ENCODE peak calls at places on chromosomes 4 and X, in seven cellular contexts. Q is suprapubic skin, J is heart left ventricle, X is PC-3, U is mammary epithelial cell, H is upper lobe of left lung, G is A549. N is an unnamed sample.
A peak's percentile ranks its signal among the peaks of the same experiment; 100 is the strongest.

GRCh38 chr4:75708218-75708691 is 16.1 kb upstream of the USO1 start:
- DNase-seq in H (no peak), Q (no peak), U (no peak), X (peak; percentile 7), J (no peak), G (no peak), N (no peak)

GRCh38 chrX:39941332-39941920 is 156.3 kb downstream of the BCOR start:
- DNase-seq in G (no peak), H (no peak), X (no peak), J (no peak), U (no peak), Q (no peak), N (no peak)

GRCh38 chrX:154748712-154749339 is 2.1 kb downstream of the GAB3 start:
- DNase-seq in X (peak; percentile 88), U (peak; percentile 45), J (peak; percentile 37), G (peak; percentile 56), Q (no peak), H (no peak), N (no peak)

GRCh38 chr4:55543858-55544257 is 2.9 kb downstream of the CLOCK start:
- DNase-seq in Q (no peak), H (no peak), X (peak; percentile 74), G (no peak), J (no peak), U (no peak), N (no peak)

GRCh38 chrX:77440310-77440709 is 6.9 kb upstream of the FGF16 start:
- DNase-seq in Q (no peak), G (no peak), J (no peak), H (no peak), X (no peak), U (no peak), N (no peak)

GRCh38 chrX:9730752-9731151 is 34.9 kb downstream of the GPR143 start:
- DNase-seq in U (peak; percentile 62), H (no peak), Q (no peak), X (no peak), G (no peak), J (no peak), N (no peak)

GRCh38 chr4:7778524-7779193 is 161.0 kb downstream of the AFAP1 start:
- DNase-seq in G (no peak), X (no peak), U (no peak), J (no peak), Q (peak; percentile 54), H (no peak), N (no peak)

GRCh38 chr4:23320881-23321612 is 568.8 kb downstream of the PPARGC1A start:
- DNase-seq in Q (no peak), G (no peak), J (no peak), X (no peak), H (no peak), U (no peak), N (no peak)

GRCh38 chr4:156968479-156968984 is 3.1 kb downstream of the PDGFC start:
- DNase-seq in J (peak; percentile 57), Q (peak; percentile 77), G (peak; percentile 25), H (no peak), X (peak; percentile 81), U (peak; percentile 72), N (peak; percentile 15)

GRCh38 chrX:20221902-20222301 is 44.8 kb downstream of the RPS6KA3 start:
- DNase-seq in U (no peak), Q (no peak), X (peak; percentile 47), H (no peak), G (peak; percentile 6), J (no peak), N (no peak)

GRCh38 chr4:72893354-72894066 is 176.0 kb downstream of the COX18 start:
- DNase-seq in H (no peak), J (no peak), G (no peak), X (no peak), U (no peak), Q (no peak), N (no peak)

GRCh38 chrX:134727363-134727762 is 69.1 kb upstream of the PLAC1 start:
- DNase-seq in J (no peak), H (no peak), Q (no peak), G (peak; percentile 38), X (peak; percentile 73), U (no peak), N (no peak)
- TF ChIP-seq CTCF in J (no peak), H (no peak), Q (no peak), G (peak; percentile 31), X (peak; percentile 63), U (no peak), N (no peak)

DNA sequence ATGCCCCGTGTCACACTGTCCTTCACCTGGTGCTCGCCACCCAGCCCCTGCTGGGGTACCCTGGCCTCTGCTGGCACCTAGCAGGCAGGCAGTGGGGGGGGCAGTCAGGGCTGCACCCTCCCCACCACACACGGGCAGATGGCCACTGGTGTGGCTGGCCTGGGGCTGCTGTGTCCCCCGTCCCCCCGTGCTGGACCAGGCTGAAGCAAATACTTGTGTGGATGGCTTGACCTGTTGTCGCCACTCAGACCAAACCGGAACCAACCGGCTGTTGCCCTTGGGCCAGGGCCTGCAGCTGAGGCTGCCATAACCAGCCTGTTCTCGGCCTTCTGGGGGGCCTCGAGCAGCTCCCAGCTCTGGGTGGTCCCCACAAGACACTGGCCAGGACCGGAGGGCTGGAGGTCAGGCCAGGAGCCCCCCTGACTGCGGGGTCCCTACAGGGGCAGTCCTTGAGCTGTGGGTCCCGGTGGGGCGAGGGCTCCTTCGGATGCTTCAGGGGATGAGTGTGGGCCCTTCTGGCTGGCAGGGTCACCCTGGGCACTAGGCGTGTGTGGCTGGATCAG is 4.3 kb downstream of the FGFR3 start:
- DNase-seq in U (no peak), G (no peak), J (no peak), Q (no peak), H (peak; percentile 75), X (no peak), N (no peak)
- H3K27ac ChIP-seq in U (no peak overlapping the region), G (no peak overlapping the region), J (no peak overlapping the region), Q (no peak overlapping the region), H (no peak overlapping the region), X (no peak overlapping the region), N (no peak overlapping the region)

GRCh38 chr4:139919513-139919912 is 234.5 kb downstream of the MAML3 start:
- DNase-seq in H (no peak), G (no peak), Q (no peak), X (no peak), J (peak; percentile 29), U (no peak), N (no peak)
- H3K4me1 ChIP-seq in H (peaks cover 49% of the 10 kb centered on the region), G (peaks cover 72% of the 10 kb centered on the region), Q (peaks cover 53% of the 10 kb centered on the region), X (peaks cover 21% of the 10 kb centered on the region), J (peaks cover 72% of the 10 kb centered on the region), U (no peaks in the 10 kb centered on the region), N (peaks cover 3% of the 10 kb centered on the region)

DNA sequence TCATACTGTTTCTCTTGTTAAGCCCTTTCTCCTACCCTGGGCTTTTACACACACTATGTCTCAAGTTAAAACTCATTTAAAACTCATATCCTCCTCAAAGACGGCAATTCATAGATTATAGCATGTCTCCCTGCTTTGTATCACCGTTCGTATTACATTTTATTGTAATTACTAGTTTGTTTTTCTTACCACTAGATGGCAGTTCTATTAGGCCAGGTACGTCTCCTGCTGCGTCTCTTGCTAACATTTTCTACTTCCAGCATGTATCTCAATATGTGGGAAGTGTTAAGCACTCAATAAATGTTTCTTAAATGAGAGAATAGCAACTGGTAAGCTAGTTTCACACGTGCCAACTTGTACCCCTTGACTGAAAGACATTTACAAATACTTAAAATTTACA is 450.3 kb upstream of the PCDH7 start:
- DNase-seq in H (no peak), J (no peak), G (no peak), U (no peak), Q (no peak), X (peak; percentile 35), N (no peak)
- TF ChIP-seq CTCF in H (no peak), J (no peak), G (peak; percentile 14), U (peak; percentile 5), Q (no peak), X (peak; percentile 63), N (no peak)